ENCODE peak calls at places on chromosome 10, in five cellular contexts. H, V, P, O and W are unnamed samples.

GRCh38 chr10:49001402-49001801 is 61.8 kb upstream of the LRRC18 start:
- DNase-seq in V (no peak), O (no peak), P (no peak), H (no peak), W (no peak)

GRCh38 chr10:112915590-112916572 is 34.2 kb upstream of the TCF7L2 start:
- DNase-seq in O (no peak), P (no peak), H (no peak), V (no peak), W (peak; percentile 31)

GRCh38 chr10:114279886-114280644 is 41.0 kb downstream of the VWA2 start:
- DNase-seq in V (no peak), H (no peak), P (no peak), O (no peak), W (no peak)

GRCh38 chr10:100155936-100156335 is 29.9 kb downstream of the ERLIN1 start:
- DNase-seq in H (no peak), O (no peak), V (no peak), P (no peak), W (no peak)

GRCh38 chr10:66586073-66586472 is 339.8 kb upstream of the LRRTM3 start:
- DNase-seq in V (no peak), P (no peak), H (no peak), O (no peak), W (no peak)

GRCh38 chr10:99540339-99540672 is 7.6 kb downstream of the NKX2-3 start:
- DNase-seq in O (no peak), P (no peak), V (no peak), H (no peak), W (no peak)

GRCh38 chr10:132229834-132230556 is 43.2 kb downstream of the DPYSL4 start:
- DNase-seq in H (peak; percentile 37), O (no peak), V (peak; percentile 49), P (no peak), W (peak; percentile 85)

GRCh38 chr10:124721295-124722052 is 22.7 kb downstream of the FAM53B start:
- DNase-seq in P (no peak), O (no peak), H (peak; percentile 67), V (no peak), W (no peak)

GRCh38 chr10:98858525-98858924 is 377.1 kb downstream of the HPSE2 start:
- DNase-seq in V (no peak), O (no peak), H (no peak), P (no peak), W (no peak)

GRCh38 chr10:43292745-43293676 is 26.1 kb upstream of the RASGEF1A start:
- DNase-seq in P (peak; percentile 69), O (peak; percentile 36), H (peak; percentile 39), V (peak; percentile 35), W (peak; percentile 61)

GRCh38 chr10:12466701-12467100 is 117.4 kb downstream of the CAMK1D start:
- DNase-seq in P (no peak), O (no peak), V (no peak), H (no peak), W (no peak)

GRCh38 chr10:75477681-75478080 is 46.3 kb downstream of the LRMDA start:
- DNase-seq in P (no peak), H (no peak), V (no peak), O (no peak), W (no peak)

GRCh38 chr10:77240042-77240619 is 397.5 kb downstream of the KCNMA1 start:
- DNase-seq in P (no peak), H (no peak), V (no peak), O (no peak), W (no peak)

GRCh38 chr10:119330342-119330741 is 123.0 kb downstream of the GRK5 start:
- DNase-seq in P (no peak), V (no peak), O (no peak), H (no peak), W (no peak)

GRCh38 chr10:128695931-128696330 is 569.7 kb upstream of the MKI67 start:
- DNase-seq in H (no peak), V (no peak), O (no peak), P (no peak), W (no peak)

GRCh38 chr10:99172130-99172738 is 63.4 kb downstream of the HPSE2 start:
- DNase-seq in P (peak; percentile 52), V (no peak), H (no peak), O (peak; percentile 52), W (peak; percentile 34)

GRCh38 chr10:32332299-32332750 is 14.6 kb downstream of the EPC1 start:
- DNase-seq in V (peak; percentile 89), O (no peak), P (no peak), H (no peak), W (no peak)

GRCh38 chr10:18066947-18067346 is 73.3 kb upstream of the CACNB2 start:
- DNase-seq in P (no peak), V (no peak), O (no peak), H (no peak), W (no peak)

GRCh38 chr10:96683710-96684109 is 36.6 kb downstream of the PIK3AP1 start:
- DNase-seq in H (no peak), P (no peak), O (no peak), V (no peak), W (no peak)

GRCh38 chr10:3098689-3099088 is 31.3 kb downstream of the PFKP start:
- DNase-seq in V (no peak), O (no peak), P (no peak), H (no peak), W (no peak)

GRCh38 chr10:73840056-73840402 is 28.6 kb upstream of the NDST2 start:
- DNase-seq in P (no peak), O (no peak), V (no peak), H (no peak), W (no peak)

GRCh38 chr10:110304394-110304779 is 333 bp downstream of the SMNDC1 start:
- DNase-seq in P (peak; percentile 67), O (no peak), V (no peak), H (no peak), W (peak; percentile 33)

GRCh38 chr10:24947304-24948097 is 4.9 kb downstream of the PRTFDC1 start:
- DNase-seq in P (peak; percentile 42), O (no peak), H (no peak), V (no peak), W (no peak)

GRCh38 chr10:104766341-104766740 is 125.3 kb downstream of the SORCS3 start:
- DNase-seq in H (no peak), O (no peak), V (no peak), P (no peak), W (no peak)